ENCODE peak calls at places on chromosomes 2 and 18, in four cellular contexts. A, C, O and S are unnamed samples.

GRCh38 chr2:200600549-200601212 is 14.9 kb downstream of the AOX1 start:
- DNase-seq in A (no peak), C (no peak), O (no peak), S (no peak)

GRCh38 chr2:127219716-127220090 is 396 bp downstream of the CYP27C1 start:
- DNase-seq in A (peak), C (no peak), O (peak), S (no peak)

GRCh38 chr2:105179469-105180372 is 61.8 kb upstream of the GPR45 start:
- DNase-seq in A (peak), C (no peak), O (peak), S (peak)

GRCh38 chr2:24191156-24191555 is 16.3 kb downstream of the FAM228A start:
- DNase-seq in A (no peak), C (no peak), O (no peak), S (no peak)

GRCh38 chr18:66603941-66604627 is at the start of gene CDH19:
- DNase-seq in A (no peak), C (no peak), O (no peak), S (no peak)

GRCh38 chr2:200310545-200310971 is 4.1 kb downstream of the SPATS2L start:
- DNase-seq in A (no peak), C (no peak), O (no peak), S (no peak)

GRCh38 chr2:86249176-86249842 is 50.1 kb downstream of the MRPL35 start:
- DNase-seq in A (no peak), C (no peak), O (peak), S (no peak)

GRCh38 chr2:72109904-72110303 is 37.8 kb downstream of the CYP26B1 start:
- DNase-seq in A (no peak), C (no peak), O (no peak), S (no peak)

GRCh38 chr2:12884713-12885282 is 168.1 kb downstream of the TRIB2 start:
- DNase-seq in A (no peak), C (no peak), O (no peak), S (no peak)

GRCh38 chr2:96265349-96265839 is 403 bp downstream of the TMEM127 start:
- DNase-seq in A (peak), C (no peak), O (peak), S (peak)

GRCh38 chr2:119486886-119487285 is 37.4 kb downstream of the SCTR start:
- DNase-seq in A (no peak), C (no peak), O (no peak), S (no peak)

GRCh38 chr2:48195168-48195567 is 288.9 kb upstream of the FBXO11 start:
- DNase-seq in A (no peak), C (no peak), O (no peak), S (no peak)

GRCh38 chr2:16664052-16664731 is 1.4 kb downstream of the CYRIA start:
- DNase-seq in A (no peak), C (no peak), O (peak), S (no peak)

GRCh38 chr2:140975237-140975636 is 1155.6 kb downstream of the LRP1B start:
- DNase-seq in A (no peak), C (no peak), O (no peak), S (no peak)

GRCh38 chr18:47953471-47953931 is 23.0 kb upstream of the SMAD2 start:
- DNase-seq in A (no peak), C (no peak), O (no peak), S (no peak)

GRCh38 chr2:207914716-207915115 is 110.6 kb downstream of the PLEKHM3 start:
- DNase-seq in A (no peak), C (no peak), O (peak), S (no peak)

GRCh38 chr2:98607741-98608117 is 583 bp downstream of the COA5 start:
- DNase-seq in A (no peak), C (no peak), O (no peak), S (no peak)

GRCh38 chr2:98608118-98608961 is at the start of the genes COA5 and UNC50:
- DNase-seq in A (peak), C (peak), O (peak), S (peak)

GRCh38 chr2:98607104-98607503 is 1.2 kb downstream of the COA5 start:
- DNase-seq in A (no peak), C (no peak), O (no peak), S (no peak)

GRCh38 chr2:98606431-98606830 is 1.9 kb downstream of the COA5 start:
- DNase-seq in A (no peak), C (no peak), O (no peak), S (no peak)

DNA sequence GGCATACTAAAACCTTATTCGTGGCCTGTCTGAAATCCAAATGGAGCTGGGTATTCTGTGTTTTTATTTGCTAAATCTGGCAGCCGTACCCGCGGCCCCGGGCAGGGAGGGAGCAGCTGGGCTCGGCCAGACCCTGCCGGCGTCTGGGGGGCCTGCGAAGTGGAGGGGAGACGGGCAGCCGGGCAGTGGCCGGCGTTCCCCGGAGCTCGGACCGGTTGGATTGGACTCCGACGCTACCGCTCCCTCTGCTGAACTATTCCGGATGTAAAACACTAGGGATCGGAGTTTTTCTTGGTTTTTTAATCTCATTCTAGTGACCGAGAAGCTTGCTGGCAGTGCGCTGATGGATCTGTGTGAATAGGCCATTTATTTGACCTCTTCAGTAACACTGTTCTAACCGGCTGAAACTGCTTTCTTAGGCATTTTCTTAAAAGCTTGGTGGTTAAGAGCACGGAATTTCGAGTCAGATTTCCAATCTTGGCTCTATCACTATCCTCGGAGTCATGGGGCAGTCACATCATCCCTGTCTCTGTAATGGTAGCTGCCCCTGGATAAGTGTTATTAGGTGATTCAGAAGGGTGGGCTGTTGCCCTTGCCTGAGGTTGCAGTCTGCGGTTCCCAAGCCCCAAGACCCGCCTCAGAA is 694 bp downstream of the UNC50 start:
- DNase-seq in A (peak), C (no peak), O (peak), S (peak)
- TF ChIP-seq USF2 in A (no peak), C (no peak), O (no peak), S (no peak)

GRCh38 chr2:56630286-56630685 is 446.5 kb downstream of the CCDC85A start:
- DNase-seq in A (no peak), C (no peak), O (no peak), S (no peak)

GRCh38 chr2:56624181-56624580 is 440.4 kb downstream of the CCDC85A start:
- DNase-seq in A (no peak), C (no peak), O (no peak), S (no peak)

DNA sequence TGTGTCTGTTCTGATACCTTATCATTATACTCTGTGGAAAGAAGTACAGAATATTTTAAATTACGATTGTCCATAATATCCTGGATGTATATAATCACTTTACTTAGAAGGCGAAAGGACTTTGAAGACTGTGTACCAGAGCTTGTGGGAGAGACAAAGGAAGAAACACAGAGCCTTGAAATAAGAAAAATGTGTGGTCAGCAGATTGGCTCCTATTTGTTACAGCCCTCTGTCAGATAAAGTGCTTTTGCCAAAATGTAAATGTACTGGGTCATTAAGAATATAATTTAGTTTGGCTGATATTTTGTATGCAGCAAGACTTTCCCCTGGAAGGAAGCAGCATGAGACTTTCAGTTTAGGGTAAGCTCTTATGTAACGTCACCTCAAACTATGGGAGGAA is 443.1 kb downstream of the CCDC85A start:
- DNase-seq in A (no peak), C (no peak), O (no peak), S (no peak)
- TF ChIP-seq USF1 in A (no peak), C (no peak), O (no peak), S (no peak)

DNA sequence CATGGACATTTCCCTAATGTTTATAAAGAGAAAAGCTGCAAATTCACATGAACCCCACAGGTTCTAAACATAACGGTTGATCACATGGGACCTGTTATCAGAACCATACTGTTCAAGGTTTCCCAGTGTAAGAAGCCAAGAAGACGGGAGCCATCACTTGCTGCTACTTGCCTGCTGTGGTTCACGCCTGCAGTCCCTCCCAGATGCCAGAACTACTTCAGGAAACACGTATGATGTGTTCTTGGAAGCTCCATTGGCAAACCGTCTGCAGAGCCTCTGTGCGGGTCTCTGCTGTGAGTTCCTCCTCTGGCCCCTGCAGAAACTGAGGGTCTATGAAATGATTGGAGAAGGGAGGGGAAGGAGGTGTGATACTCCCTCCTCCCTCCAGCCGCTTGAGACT is 75.2 kb downstream of the CABLES1 start:
- DNase-seq in A (no peak), C (no peak), O (no peak), S (no peak)
- TF ChIP-seq USF2 in A (no peak), C (no peak), O (no peak), S (no peak)

DNA sequence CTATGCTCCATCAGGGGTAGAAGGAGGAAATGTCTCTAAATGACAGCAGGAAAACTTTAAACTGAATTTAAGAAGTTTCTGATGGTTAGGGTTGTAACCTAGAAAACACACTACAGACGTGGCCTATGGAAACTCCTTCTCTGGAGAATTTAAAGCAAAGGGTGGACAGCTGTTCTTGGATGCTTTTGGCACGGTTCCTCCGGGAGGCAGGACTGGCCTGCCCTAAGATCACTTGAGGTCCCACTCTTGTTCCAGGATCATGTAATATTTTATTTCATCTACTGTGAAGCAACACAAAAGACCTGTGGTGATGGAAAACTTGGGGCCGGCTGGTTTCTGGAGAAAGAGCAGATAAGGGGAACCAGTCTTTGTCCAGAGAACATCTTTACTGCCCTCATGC is 77.0 kb downstream of the NRP2 start:
- DNase-seq in A (no peak), C (no peak), O (no peak), S (no peak)
- TF ChIP-seq USF1 in A (no peak), C (no peak), O (no peak), S (no peak)

DNA sequence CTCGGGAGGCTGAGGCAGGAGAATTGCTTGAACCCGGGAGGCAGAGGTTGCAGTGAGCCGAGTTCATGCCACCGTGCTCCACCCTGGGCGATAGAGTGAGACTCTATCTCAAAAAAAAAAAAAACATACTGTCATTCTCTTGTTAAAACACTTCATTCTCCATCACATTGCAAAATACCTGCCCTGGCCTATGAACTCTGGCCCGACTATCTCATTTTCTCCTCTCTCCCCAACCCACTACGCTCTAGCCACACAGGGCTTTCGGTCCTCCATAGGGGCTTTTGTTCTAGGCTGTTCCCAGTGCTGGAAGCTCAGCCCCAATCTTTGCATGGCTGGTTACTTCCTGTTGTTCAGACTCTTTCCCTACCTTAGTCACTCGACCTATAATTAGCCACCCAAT is 10.3 kb downstream of the CEP76 start:
- DNase-seq in A (no peak), C (no peak), O (no peak), S (no peak)
- TF ChIP-seq USF2 in A (no peak), C (no peak), O (no peak), S (no peak)

GRCh38 chr2:99380376-99381010 is 43.3 kb downstream of the EIF5B start:
- DNase-seq in A (no peak), C (no peak), O (no peak), S (no peak)
- TF ChIP-seq USF1 in A (no peak), C (no peak), O (no peak), S (no peak)

GRCh38 chr2:172712251-172712650 is 23.4 kb upstream of the RAPGEF4 start:
- DNase-seq in A (no peak), C (no peak), O (no peak), S (no peak)
- TF ChIP-seq USF2 in A (no peak), C (no peak), O (no peak), S (no peak)